ENCODE peak calls at places on chromosomes 5 and 9, in ten cellular contexts. One of them, this sample, is unnamed.

GRCh38 chr5:7546555-7546954 is 150.6 kb downstream of the ADCY2 start:
- DNase-seq in left lung: no peak
- DNase-seq in stimulated activated CD4-positive, alpha-beta T cell treated with anti-CD3 and anti-CD28 coated beads, Interleukin-12 subunit alpha, Interleukin-12 subunit beta, amount 100 ng/mL, for 48 hours: no peak
- DNase-seq in IMR-90: no peak
- DNase-seq in mesenchymal stem cell: no peak
- DNase-seq in LHCN-M2: no peak
- DNase-seq in mucosa of gallbladder: no peak
- DNase-seq in CD8-positive, alpha-beta memory T cell: no peak
- DNase-seq in tibial nerve: no peak
- DNase-seq in HTR-8/SVneo: no peak
- DNase-seq in this sample: no peak

GRCh38 chr5:155620819-155621410 is 607.4 kb downstream of the KIF4B start:
- DNase-seq in LHCN-M2: no peak
- DNase-seq in mesenchymal stem cell: no peak
- DNase-seq in CD8-positive, alpha-beta memory T cell: no peak
- DNase-seq in IMR-90: no peak
- DNase-seq in left lung: no peak
- DNase-seq in HTR-8/SVneo: no peak
- DNase-seq in tibial nerve: no peak
- DNase-seq in stimulated activated CD4-positive, alpha-beta T cell treated with anti-CD3 and anti-CD28 coated beads, Interleukin-12 subunit alpha, Interleukin-12 subunit beta, amount 100 ng/mL, for 48 hours: no peak
- DNase-seq in mucosa of gallbladder: no peak
- DNase-seq in this sample: no peak

GRCh38 chr9:86827893-86828292 is 119.4 kb downstream of the GAS1 start:
- DNase-seq in IMR-90: no peak
- DNase-seq in stimulated activated CD4-positive, alpha-beta T cell treated with anti-CD3 and anti-CD28 coated beads, Interleukin-12 subunit alpha, Interleukin-12 subunit beta, amount 100 ng/mL, for 48 hours: no peak
- DNase-seq in tibial nerve: no peak
- DNase-seq in left lung: no peak
- DNase-seq in mucosa of gallbladder: peak
- DNase-seq in HTR-8/SVneo: no peak
- DNase-seq in LHCN-M2: no peak
- DNase-seq in CD8-positive, alpha-beta memory T cell: no peak
- DNase-seq in mesenchymal stem cell: peak
- DNase-seq in this sample: no peak

GRCh38 chr9:84935528-84936117 is 266.1 kb downstream of the NTRK2 start:
- DNase-seq in stimulated activated CD4-positive, alpha-beta T cell treated with anti-CD3 and anti-CD28 coated beads, Interleukin-12 subunit alpha, Interleukin-12 subunit beta, amount 100 ng/mL, for 48 hours: no peak
- DNase-seq in mesenchymal stem cell: no peak
- DNase-seq in IMR-90: no peak
- DNase-seq in CD8-positive, alpha-beta memory T cell: no peak
- DNase-seq in mucosa of gallbladder: no peak
- DNase-seq in LHCN-M2: no peak
- DNase-seq in left lung: no peak
- DNase-seq in tibial nerve: no peak
- DNase-seq in HTR-8/SVneo: no peak
- DNase-seq in this sample: no peak

GRCh38 chr5:855771-856530 is 5.2 kb upstream of the ZDHHC11 start:
- DNase-seq in mucosa of gallbladder: no peak
- DNase-seq in HTR-8/SVneo: no peak
- DNase-seq in left lung: peak
- DNase-seq in LHCN-M2: peak
- DNase-seq in mesenchymal stem cell: peak
- DNase-seq in stimulated activated CD4-positive, alpha-beta T cell treated with anti-CD3 and anti-CD28 coated beads, Interleukin-12 subunit alpha, Interleukin-12 subunit beta, amount 100 ng/mL, for 48 hours: no peak
- DNase-seq in IMR-90: no peak
- DNase-seq in tibial nerve: no peak
- DNase-seq in CD8-positive, alpha-beta memory T cell: peak
- DNase-seq in this sample: no peak

GRCh38 chr5:128836571-128836970 is 128.7 kb upstream of the SLC27A6 start:
- DNase-seq in left lung: no peak
- DNase-seq in HTR-8/SVneo: no peak
- DNase-seq in mucosa of gallbladder: no peak
- DNase-seq in tibial nerve: no peak
- DNase-seq in IMR-90: no peak
- DNase-seq in LHCN-M2: no peak
- DNase-seq in stimulated activated CD4-positive, alpha-beta T cell treated with anti-CD3 and anti-CD28 coated beads, Interleukin-12 subunit alpha, Interleukin-12 subunit beta, amount 100 ng/mL, for 48 hours: no peak
- DNase-seq in CD8-positive, alpha-beta memory T cell: no peak
- DNase-seq in mesenchymal stem cell: no peak
- DNase-seq in this sample: no peak

GRCh38 chr5:79512692-79513518 is 1.0 kb downstream of the HOMER1 start:
- DNase-seq in tibial nerve: no peak
- DNase-seq in left lung: no peak
- DNase-seq in HTR-8/SVneo: peak
- DNase-seq in CD8-positive, alpha-beta memory T cell: no peak
- DNase-seq in stimulated activated CD4-positive, alpha-beta T cell treated with anti-CD3 and anti-CD28 coated beads, Interleukin-12 subunit alpha, Interleukin-12 subunit beta, amount 100 ng/mL, for 48 hours: no peak
- DNase-seq in IMR-90: peak
- DNase-seq in mucosa of gallbladder: no peak
- DNase-seq in mesenchymal stem cell: peak
- DNase-seq in LHCN-M2: peak
- DNase-seq in this sample: peak

GRCh38 chr5:72988769-72989168 is 32.9 kb downstream of the FCHO2 start:
- DNase-seq in HTR-8/SVneo: no peak
- DNase-seq in IMR-90: peak
- DNase-seq in mesenchymal stem cell: peak
- DNase-seq in tibial nerve: no peak
- DNase-seq in stimulated activated CD4-positive, alpha-beta T cell treated with anti-CD3 and anti-CD28 coated beads, Interleukin-12 subunit alpha, Interleukin-12 subunit beta, amount 100 ng/mL, for 48 hours: no peak
- DNase-seq in left lung: no peak
- DNase-seq in mucosa of gallbladder: no peak
- DNase-seq in LHCN-M2: no peak
- DNase-seq in CD8-positive, alpha-beta memory T cell: no peak
- DNase-seq in this sample: peak

GRCh38 chr9:112334319-112334828 is 955 bp upstream of the PTBP3 start:
- DNase-seq in tibial nerve: peak
- DNase-seq in CD8-positive, alpha-beta memory T cell: peak
- DNase-seq in left lung: no peak
- DNase-seq in stimulated activated CD4-positive, alpha-beta T cell treated with anti-CD3 and anti-CD28 coated beads, Interleukin-12 subunit alpha, Interleukin-12 subunit beta, amount 100 ng/mL, for 48 hours: peak
- DNase-seq in LHCN-M2: peak
- DNase-seq in IMR-90: peak
- DNase-seq in mesenchymal stem cell: peak
- DNase-seq in mucosa of gallbladder: no peak
- DNase-seq in HTR-8/SVneo: no peak
- DNase-seq in this sample: peak

GRCh38 chr9:79116064-79116463 is 455.7 kb upstream of the TLE4 start:
- DNase-seq in IMR-90: no peak
- DNase-seq in mesenchymal stem cell: no peak
- DNase-seq in stimulated activated CD4-positive, alpha-beta T cell treated with anti-CD3 and anti-CD28 coated beads, Interleukin-12 subunit alpha, Interleukin-12 subunit beta, amount 100 ng/mL, for 48 hours: no peak
- DNase-seq in CD8-positive, alpha-beta memory T cell: no peak
- DNase-seq in mucosa of gallbladder: no peak
- DNase-seq in LHCN-M2: no peak
- DNase-seq in left lung: no peak
- DNase-seq in tibial nerve: no peak
- DNase-seq in HTR-8/SVneo: no peak
- DNase-seq in this sample: no peak

GRCh38 chr9:70049236-70049635 is 5.6 kb downstream of the MAMDC2 start:
- DNase-seq in IMR-90: peak
- DNase-seq in HTR-8/SVneo: peak
- DNase-seq in mucosa of gallbladder: peak
- DNase-seq in CD8-positive, alpha-beta memory T cell: no peak
- DNase-seq in mesenchymal stem cell: peak
- DNase-seq in LHCN-M2: peak
- DNase-seq in tibial nerve: peak
- DNase-seq in left lung: no peak
- DNase-seq in stimulated activated CD4-positive, alpha-beta T cell treated with anti-CD3 and anti-CD28 coated beads, Interleukin-12 subunit alpha, Interleukin-12 subunit beta, amount 100 ng/mL, for 48 hours: no peak
- DNase-seq in this sample: no peak

GRCh38 chr5:96279796-96280542 is 153.1 kb downstream of the PCSK1 start:
- DNase-seq in IMR-90: peak
- DNase-seq in HTR-8/SVneo: no peak
- DNase-seq in mesenchymal stem cell: no peak
- DNase-seq in LHCN-M2: peak
- DNase-seq in stimulated activated CD4-positive, alpha-beta T cell treated with anti-CD3 and anti-CD28 coated beads, Interleukin-12 subunit alpha, Interleukin-12 subunit beta, amount 100 ng/mL, for 48 hours: no peak
- DNase-seq in mucosa of gallbladder: no peak
- DNase-seq in tibial nerve: no peak
- DNase-seq in left lung: no peak
- DNase-seq in CD8-positive, alpha-beta memory T cell: no peak
- DNase-seq in this sample: peak

GRCh38 chr5:27682600-27682999 is 644.2 kb upstream of the CDH9 start:
- DNase-seq in mucosa of gallbladder: no peak
- DNase-seq in stimulated activated CD4-positive, alpha-beta T cell treated with anti-CD3 and anti-CD28 coated beads, Interleukin-12 subunit alpha, Interleukin-12 subunit beta, amount 100 ng/mL, for 48 hours: no peak
- DNase-seq in HTR-8/SVneo: no peak
- DNase-seq in mesenchymal stem cell: no peak
- DNase-seq in CD8-positive, alpha-beta memory T cell: no peak
- DNase-seq in left lung: no peak
- DNase-seq in LHCN-M2: peak
- DNase-seq in IMR-90: no peak
- DNase-seq in tibial nerve: no peak
- DNase-seq in this sample: no peak

GRCh38 chr9:15150939-15151338 is 156.1 kb downstream of the TTC39B start:
- DNase-seq in tibial nerve: no peak
- DNase-seq in CD8-positive, alpha-beta memory T cell: no peak
- DNase-seq in mucosa of gallbladder: no peak
- DNase-seq in left lung: no peak
- DNase-seq in IMR-90: no peak
- DNase-seq in LHCN-M2: no peak
- DNase-seq in mesenchymal stem cell: no peak
- DNase-seq in HTR-8/SVneo: no peak
- DNase-seq in stimulated activated CD4-positive, alpha-beta T cell treated with anti-CD3 and anti-CD28 coated beads, Interleukin-12 subunit alpha, Interleukin-12 subunit beta, amount 100 ng/mL, for 48 hours: no peak
- DNase-seq in this sample: peak